ENCODE peak calls at places on chromosomes 7 and 10, in four cellular contexts. C is thoracic aorta, Z is HCT116, N is colonic mucosa. D is an unnamed sample.

GRCh38 chr7:5450549-5451327 is 27.1 kb upstream of the TNRC18 start:
- DNase-seq in C (no peak), Z (no peak), N (peak), D (peak)

GRCh38 chr7:157150825-157151412 is 12.2 kb downstream of the UBE3C start:
- DNase-seq in C (no peak), Z (no peak), N (no peak), D (no peak)

GRCh38 chr10:63765126-63765525 is 243.9 kb downstream of the REEP3 start:
- DNase-seq in C (no peak), Z (no peak), N (no peak), D (no peak)

GRCh38 chr10:101625821-101626412 is 37.8 kb downstream of the DPCD start:
- DNase-seq in C (no peak), Z (no peak), N (no peak), D (no peak)

GRCh38 chr7:44541028-44541869 is at the start of gene NPC1L1:
- DNase-seq in C (no peak), Z (no peak), N (no peak), D (no peak)

GRCh38 chr10:44627591-44628354 is 242.9 kb upstream of the CXCL12 start:
- DNase-seq in C (no peak), Z (no peak), N (no peak), D (no peak)

GRCh38 chr10:45433716-45434469 is 59.9 kb downstream of the ALOX5 start:
- DNase-seq in C (no peak), Z (no peak), N (no peak), D (no peak)

GRCh38 chr10:87829986-87830732 is 12.1 kb upstream of the ATAD1 start:
- DNase-seq in C (no peak), Z (no peak), N (no peak), D (no peak)

GRCh38 chr10:17125316-17125715 is 4.3 kb downstream of the CUBN start:
- DNase-seq in C (no peak), Z (no peak), N (no peak), D (no peak)

GRCh38 chr7:111390000-111390399 is 172.3 kb downstream of the IMMP2L start:
- DNase-seq in C (no peak), Z (no peak), N (no peak), D (no peak)

GRCh38 chr7:94064541-94065191 is 60.5 kb upstream of the BET1 start:
- DNase-seq in C (no peak), Z (no peak), N (no peak), D (no peak)
- H3K4me3 ChIP-seq in C (no peak), Z (no peak), N (no peak), D (no peak)

GRCh38 chr7:134101716-134102115 is 25.4 kb upstream of the LRGUK start:
- DNase-seq in C (no peak), Z (no peak), N (no peak), D (no peak)
- H3K27ac ChIP-seq in C (no peak), Z (no peak), N (no peak), D (no peak)

GRCh38 chr7:129224251-129225205 is at the start of gene AHCYL2:
- DNase-seq in C (peak), Z (peak), N (peak), D (peak)

GRCh38 chr7:129225206-129225930 is 538 bp downstream of the AHCYL2 start:
- DNase-seq in C (no peak), Z (no peak), N (peak), D (peak)

GRCh38 chr7:129225931-129226572 is 1.2 kb downstream of the AHCYL2 start:
- DNase-seq in C (no peak), Z (no peak), N (no peak), D (no peak)

GRCh38 chr7:129218514-129219036 is 6.3 kb upstream of the AHCYL2 start:
- DNase-seq in C (peak), Z (peak), N (peak), D (peak)

DNA sequence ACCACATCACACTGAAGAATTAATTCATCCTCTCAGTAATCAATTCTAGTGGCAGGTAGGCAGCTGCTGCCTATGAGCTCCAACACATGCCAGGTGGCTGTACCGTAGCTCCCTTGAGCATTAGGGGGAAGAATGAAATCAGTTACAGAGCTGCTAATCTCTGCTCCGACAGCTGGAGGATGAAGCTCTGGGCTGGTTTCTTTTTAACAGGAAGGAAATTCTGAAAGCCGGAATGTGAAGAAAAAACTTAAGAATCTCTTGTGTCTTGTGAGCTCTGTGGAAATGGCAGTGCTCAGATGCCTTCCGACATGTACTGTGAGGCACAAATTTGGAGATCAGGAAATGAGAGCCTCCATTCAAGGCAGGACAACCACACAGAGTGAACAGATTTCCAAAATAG is 2.8 kb upstream of the AHCYL2 start:
- DNase-seq in C (no peak), Z (no peak), N (no peak), D (no peak)
- H3K4me3 ChIP-seq in C (no peak), Z (no peak), N (no peak), D (no peak)

DNA sequence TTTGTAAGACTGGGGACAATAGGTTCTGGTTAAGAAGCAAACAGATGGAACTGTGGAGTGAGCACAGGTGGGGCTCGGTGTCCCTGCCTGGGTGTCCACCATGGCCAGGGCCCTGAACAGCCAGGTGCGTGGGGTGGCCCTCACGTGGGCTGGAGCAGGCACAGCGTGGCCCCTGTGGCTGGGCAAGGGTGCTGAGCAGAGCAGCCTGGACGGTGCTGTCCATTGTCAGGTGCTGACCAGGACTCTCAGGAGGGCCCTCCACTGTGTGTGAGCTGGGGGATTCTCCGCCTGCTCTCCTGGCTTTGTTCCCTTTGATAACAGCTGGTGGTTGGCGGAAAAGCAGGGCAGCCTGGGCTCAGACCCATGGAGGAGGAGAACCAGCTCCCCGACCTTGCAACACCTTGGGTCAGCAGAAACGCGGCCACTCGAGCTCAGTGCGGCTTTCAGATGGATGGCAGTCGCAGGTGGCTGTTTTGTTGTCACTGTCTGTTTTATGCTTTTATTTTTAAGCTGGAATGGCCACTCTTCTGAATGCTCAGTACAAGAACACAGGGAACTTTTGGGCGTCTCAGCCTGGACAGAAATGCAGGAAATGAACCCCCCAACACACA is 273.9 kb upstream of the ADARB2 start:
- DNase-seq in C (no peak), Z (no peak), N (no peak), D (no peak)
- H3K27ac ChIP-seq in C (no peak), Z (no peak), N (no peak), D (no peak)